ENCODE peak calls at places on chromosomes 3 and 15, in seven cellular contexts. C is stomach; G is neuronal stem cell; T is heart right ventricle; W is fibroblast of lung; V is suprapubic skin; J is CD8-positive, alpha-beta memory T cell. B is an unnamed sample. For H3K27me3 and H3K4me1, the result is how much of the 10 kb centered on the place peaks cover.

GRCh38 chr15:83046558-83047127 is 20.4 kb downstream of the BTBD1 start:
- DNase-seq in C (no peak), G (no peak), T (no peak), W (peak), V (no peak), J (no peak), B (no peak)

GRCh38 chr15:68315495-68316007 is 38.0 kb downstream of the FEM1B start:
- DNase-seq in C (peak), G (no peak), T (no peak), W (no peak), V (peak), J (no peak), B (no peak)

GRCh38 chr3:28348637-28349396 is at the start of the genes AZI2 and ZCWPW2:
- DNase-seq in C (peak), G (peak), T (peak), W (peak), V (peak), J (peak), B (peak)

GRCh38 chr3:64956619-64957018 is 268.8 kb upstream of the ADAMTS9 start:
- DNase-seq in C (no peak), G (no peak), T (no peak), W (no peak), V (no peak), J (no peak), B (no peak)

GRCh38 chr3:85801955-85802354 is 843.2 kb downstream of the CADM2 start:
- DNase-seq in C (no peak), G (peak), T (no peak), W (peak), V (no peak), J (no peak), B (no peak)

GRCh38 chr3:31462050-31462569 is 70.6 kb upstream of the STT3B start:
- DNase-seq in C (no peak), G (no peak), T (no peak), W (no peak), V (no peak), J (peak), B (peak)

GRCh38 chr3:56629044-56629443 is 54.0 kb downstream of the TASOR start:
- DNase-seq in C (no peak), G (no peak), T (no peak), W (no peak), V (no peak), J (no peak), B (no peak)

GRCh38 chr3:50549226-50549625 is 18.3 kb downstream of the C3orf18 start:
- DNase-seq in C (no peak), G (no peak), T (no peak), W (no peak), V (no peak), J (no peak), B (no peak)

GRCh38 chr3:51970606-51971300 is 3.1 kb downstream of the ABHD14B start:
- DNase-seq in C (peak), G (no peak), T (no peak), W (no peak), V (no peak), J (no peak), B (no peak)

GRCh38 chr15:77013786-77014136 is 18.8 kb downstream of the PSTPIP1 start:
- DNase-seq in C (peak), G (no peak), T (no peak), W (no peak), V (no peak), J (peak), B (peak)

GRCh38 chr3:121111914-121112612 is 204.1 kb downstream of the STXBP5L start:
- DNase-seq in C (no peak), G (peak), T (no peak), W (no peak), V (no peak), J (no peak), B (no peak)

GRCh38 chr3:141659821-141660597 is 78.1 kb upstream of the RNF7 start:
- DNase-seq in C (peak), G (peak), T (peak), W (peak), V (no peak), J (no peak), B (no peak)

GRCh38 chr3:177306252-177306651 is 109.0 kb upstream of the TBL1XR1 start:
- DNase-seq in C (no peak), G (no peak), T (no peak), W (peak), V (no peak), J (no peak), B (no peak)

GRCh38 chr3:11391172-11391879 is 119.1 kb downstream of the ATG7 start:
- DNase-seq in C (no peak), G (no peak), T (no peak), W (no peak), V (no peak), J (no peak), B (no peak)

GRCh38 chr3:45642731-45643152 is 46.5 kb upstream of the SACM1L start:
- DNase-seq in C (no peak), G (no peak), T (peak), W (peak), V (no peak), J (no peak), B (no peak)

GRCh38 chr3:172057624-172058023 is 18.2 kb downstream of the FNDC3B start:
- DNase-seq in C (no peak), G (no peak), T (no peak), W (no peak), V (no peak), J (no peak), B (no peak)

GRCh38 chr3:97949110-97949485 is 23.1 kb downstream of the RIOX2 start:
- DNase-seq in C (no peak), G (no peak), T (no peak), W (no peak), V (no peak), J (no peak), B (no peak)

GRCh38 chr3:86990171-86990733 is 697 bp downstream of the VGLL3 start:
- DNase-seq in C (peak), G (no peak), T (no peak), W (no peak), V (peak), J (no peak), B (no peak)

GRCh38 chr15:94246016-94246415 is 14.7 kb downstream of the MCTP2 start:
- DNase-seq in C (no peak), G (no peak), T (no peak), W (no peak), V (no peak), J (no peak), B (no peak)

GRCh38 chr3:99578339-99578970 is 59.9 kb upstream of the COL8A1 start:
- DNase-seq in C (no peak), G (no peak), T (no peak), W (no peak), V (no peak), J (no peak), B (no peak)

GRCh38 chr3:146431240-146431639 is 38.1 kb downstream of the PLSCR2 start:
- DNase-seq in C (no peak), G (no peak), T (no peak), W (peak), V (no peak), J (no peak), B (no peak)

GRCh38 chr3:188854395-188855149 is 317.2 kb upstream of the TPRG1 start:
- DNase-seq in C (no peak), G (no peak), T (no peak), W (peak), V (no peak), J (no peak), B (no peak)

GRCh38 chr15:66285462-66286280 is 7.7 kb upstream of the DIS3L start:
- DNase-seq in C (no peak), G (no peak), T (no peak), W (no peak), V (no peak), J (no peak), B (no peak)

GRCh38 chr3:179015551-179016020 is 56.0 kb downstream of the ZMAT3 start:
- DNase-seq in C (peak), G (peak), T (no peak), W (peak), V (no peak), J (peak), B (peak)

GRCh38 chr15:66486887-66487286 is 10.7 kb downstream of the SNAPC5 start:
- DNase-seq in C (no peak), G (no peak), T (no peak), W (no peak), V (no peak), J (no peak), B (no peak)

GRCh38 chr3:172717493-172718088 is 6.7 kb upstream of the NCEH1 start:
- DNase-seq in C (no peak), G (no peak), T (no peak), W (no peak), V (no peak), J (no peak), B (no peak)

GRCh38 chr3:114892880-114893279 is 254.2 kb downstream of the ZBTB20 start:
- DNase-seq in C (no peak), G (no peak), T (no peak), W (no peak), V (no peak), J (no peak), B (no peak)

GRCh38 chr3:28612232-28612631 is 263.6 kb upstream of the AZI2 start:
- DNase-seq in C (no peak), G (no peak), T (no peak), W (no peak), V (no peak), J (no peak), B (no peak)

GRCh38 chr3:128496602-128497304 is 3.8 kb upstream of the GATA2 start:
- DNase-seq in C (no peak), G (no peak), T (no peak), W (no peak), V (peak), J (no peak), B (no peak)

GRCh38 chr3:128497305-128498126 is 4.5 kb upstream of the GATA2 start:
- DNase-seq in C (peak), G (no peak), T (peak), W (no peak), V (peak), J (peak), B (peak)

GRCh38 chr3:128498901-128499530 is 6.0 kb upstream of the GATA2 start:
- DNase-seq in C (no peak), G (no peak), T (no peak), W (no peak), V (peak), J (no peak), B (no peak)

GRCh38 chr3:128499724-128500275 is 6.8 kb upstream of the GATA2 start:
- DNase-seq in C (no peak), G (no peak), T (no peak), W (no peak), V (no peak), J (no peak), B (no peak)

GRCh38 chr3:128498127-128498626 is 5.2 kb upstream of the GATA2 start:
- DNase-seq in C (no peak), G (no peak), T (no peak), W (no peak), V (peak), J (no peak), B (no peak)
- H3K4me3 ChIP-seq in C (peak), G (peak), T (peak), W (peak), V (peak), J (no peak), B (no peak)

DNA sequence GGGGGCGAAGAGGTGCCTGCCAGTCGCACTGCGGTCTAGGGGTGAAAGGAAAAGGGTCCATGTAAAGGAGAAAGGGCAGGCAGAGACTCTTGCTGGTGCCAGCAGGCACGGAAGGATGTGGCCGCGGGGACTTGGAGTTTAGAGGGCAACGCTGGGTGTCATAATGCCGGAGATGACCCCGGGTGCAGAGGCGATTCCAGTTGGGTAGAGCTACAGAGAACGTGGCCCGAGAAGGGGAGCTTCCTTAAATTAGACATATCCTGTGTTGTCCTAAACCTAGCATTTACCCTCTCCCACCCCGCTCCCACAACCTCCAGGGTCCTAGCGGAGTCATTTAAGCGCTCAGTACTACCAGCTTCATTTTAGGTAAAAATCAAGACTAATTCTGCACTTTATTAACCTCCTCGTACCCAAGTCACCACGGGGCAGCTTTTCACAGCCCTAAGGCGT is 245.7 kb upstream of the TOPAZ1 start:
- DNase-seq in C (no peak), G (no peak), T (no peak), W (no peak), V (no peak), J (no peak), B (no peak)
- H3K27me3 ChIP-seq in C (half or more), G (under half), T (half or more), W (under half), V (half or more), J (half or more), B (under half)

DNA sequence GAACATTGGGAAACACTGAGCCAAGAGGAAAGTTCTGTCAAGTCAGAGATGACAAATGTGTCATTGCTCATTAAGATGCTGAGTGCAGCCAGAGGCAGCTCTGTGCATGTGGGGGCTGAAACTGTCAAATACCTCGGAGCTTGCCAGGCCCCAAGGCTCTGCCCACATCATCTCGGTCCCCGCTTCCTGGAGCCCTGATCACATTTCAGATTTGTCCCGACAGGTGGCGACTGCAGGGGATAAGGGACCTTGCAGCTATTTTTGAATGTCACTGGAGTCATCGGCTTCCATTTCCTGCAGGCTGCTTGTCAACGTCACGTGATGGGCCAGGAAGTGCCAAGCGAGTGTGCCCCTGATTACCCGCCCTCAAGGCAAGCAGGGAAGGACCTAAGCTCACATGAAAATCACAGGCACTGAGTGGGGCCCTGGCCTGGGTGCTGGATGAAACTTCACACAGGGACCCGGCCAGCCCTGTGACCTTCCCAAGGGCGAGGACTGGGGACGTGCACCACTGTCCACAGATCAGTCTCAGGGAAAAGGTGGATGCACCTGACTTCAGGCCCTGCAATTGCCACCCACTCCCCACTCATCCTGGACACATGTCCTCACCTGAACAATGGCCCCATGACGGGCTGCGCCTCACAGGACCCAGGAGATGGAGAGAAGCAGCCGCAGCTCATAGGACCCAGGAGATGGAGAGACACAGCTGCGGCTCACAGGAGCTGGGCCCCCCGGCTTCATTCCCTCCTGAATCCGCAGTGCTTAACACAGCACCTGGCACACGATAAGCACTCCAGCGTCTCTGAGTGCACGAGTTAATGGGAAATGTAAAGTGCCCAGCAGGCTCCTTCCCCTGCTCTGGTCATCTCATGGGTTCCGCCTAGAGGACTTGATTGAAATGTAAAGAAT is 73.4 kb downstream of the NUP210 start:
- DNase-seq in C (peak), G (no peak), T (no peak), W (no peak), V (no peak), J (peak), B (peak)
- H3K4me1 ChIP-seq in C (under half), G (under half), T (under half), W (under half), V (under half), J (under half), B (under half)

DNA sequence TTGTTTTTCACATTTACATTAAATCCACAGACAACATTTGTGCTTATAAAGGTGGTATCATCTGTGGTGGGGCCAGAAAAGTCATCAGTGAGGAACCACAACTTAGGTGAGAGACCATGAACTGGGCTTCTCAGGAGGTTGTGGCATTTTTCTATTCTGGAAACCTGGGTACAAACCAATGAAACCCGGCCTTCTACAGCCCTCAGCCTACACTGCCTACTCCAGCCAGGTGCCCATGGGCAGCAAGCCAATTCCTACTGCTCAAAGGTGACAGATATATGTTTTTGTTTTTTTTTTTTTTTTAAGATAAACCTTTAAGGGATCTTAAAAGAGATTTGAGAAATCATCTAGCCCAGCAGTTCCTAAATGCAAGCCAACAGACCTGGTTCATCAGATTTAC is 20.3 kb downstream of the SPG21 start:
- DNase-seq in C (no peak), G (no peak), T (no peak), W (no peak), V (no peak), J (no peak), B (no peak)
- H3K4me3 ChIP-seq in C (no peak), G (no peak), T (no peak), W (no peak), V (no peak), J (no peak), B (no peak)

GRCh38 chr15:93082861-93083260 is 6.2 kb downstream of the RGMA start:
- DNase-seq in C (no peak), G (no peak), T (no peak), W (no peak), V (no peak), J (no peak), B (no peak)
- H3K27me3 ChIP-seq in C (half or more), G (under half), T (under half), W (under half), V (under half), J (under half), B (under half)

GRCh38 chr15:64843996-64844395 is 2.3 kb downstream of the PLEKHO2 start:
- DNase-seq in C (no peak), G (no peak), T (no peak), W (no peak), V (no peak), J (no peak), B (no peak)
- H3K4me1 ChIP-seq in C (under half), G (under half), T (half or more), W (under half), V (half or more), J (half or more), B (under half)

B was measured in naive thymus-derived CD4-positive, alpha-beta T cell.